ENCODE peak calls at places on chromosomes 12 and 14, in nine cellular contexts. C is breast epithelium, F is upper lobe of left lung, V is HepG2, S is stomach, N is endothelial cell of umbilical vein, R is HCT116, E is suprapubic skin, O is sigmoid colon. I is an unnamed sample.

GRCh38 chr14:74608959-74609611 is 3.0 kb downstream of the LTBP2 start:
- DNase-seq in O (peak; percentile 88), S (peak; percentile 88), E (peak; percentile 92), V (peak; percentile 67), R (peak; percentile 79), F (no peak), C (peak; percentile 85), N (peak; percentile 89), I (peak; percentile 97)

GRCh38 chr14:46034305-46034704 is 617.3 kb downstream of the RPL10L start:
- DNase-seq in R (no peak), V (no peak), O (no peak), S (no peak), N (no peak), C (no peak), F (no peak), E (no peak), I (no peak)

GRCh38 chr14:76741074-76741473 is 20.2 kb upstream of the VASH1 start:
- DNase-seq in V (no peak), R (no peak), S (no peak), C (no peak), N (no peak), E (no peak), O (no peak), F (no peak), I (no peak)

GRCh38 chr14:95222151-95222631 is 64.9 kb upstream of the DICER1 start:
- DNase-seq in F (no peak), V (peak; percentile 6), O (peak; percentile 66), N (no peak), S (no peak), E (no peak), C (no peak), R (no peak), I (no peak)

GRCh38 chr12:109677323-109677722 is 36.3 kb upstream of the FAM222A start:
- DNase-seq in S (no peak), R (no peak), C (no peak), O (no peak), E (no peak), V (no peak), N (no peak), F (no peak), I (no peak)

GRCh38 chr12:95204141-95204866 is 13.0 kb downstream of the FGD6 start:
- DNase-seq in V (no peak), C (peak; percentile 77), R (peak; percentile 96), F (peak; percentile 8), S (peak; percentile 30), N (peak; percentile 85), E (no peak), O (peak; percentile 71), I (no peak)

GRCh38 chr12:15662983-15663659 is 126.1 kb downstream of the EPS8 start:
- DNase-seq in V (no peak), F (no peak), R (peak; percentile 8), S (no peak), C (no peak), E (no peak), O (no peak), N (no peak), I (no peak)

GRCh38 chr12:93167841-93168492 is 209.8 kb upstream of the NUDT4 start:
- DNase-seq in O (no peak), R (no peak), V (peak; percentile 20), E (no peak), S (no peak), F (no peak), C (no peak), N (peak; percentile 40), I (no peak)

GRCh38 chr12:96489392-96490056 is at the start of gene CFAP54:
- DNase-seq in C (peak; percentile 91), F (peak; percentile 97), R (peak; percentile 75), O (peak; percentile 97), S (peak; percentile 94), V (peak; percentile 83), E (peak; percentile 96), N (peak; percentile 96), I (peak; percentile 99)
- TF ChIP-seq POLR2AphosphoS5 in C (peak; percentile 94), F (peak; percentile 71), R (no peak), O (no peak), S (peak; percentile 13), V (no peak), E (peak; percentile 77), N (peak; percentile 65), I (peak; percentile 73)

GRCh38 chr12:53997324-53998173 is 2.4 kb upstream of the HOXC9 start:
- DNase-seq in R (no peak), E (no peak), N (no peak), S (no peak), O (no peak), C (no peak), F (peak; percentile 82), V (no peak), I (no peak)
- H3K4me3 ChIP-seq in R (no peak overlapping the region), E (peak overlapping the region; percentile 67), N (no peak overlapping the region), S (no peak overlapping the region), O (no peak overlapping the region), C (peak overlapping the region; percentile 47), F (no peak overlapping the region), V (no peak overlapping the region), I (no peak overlapping the region)

GRCh38 chr12:100359248-100359647 is 2.4 kb downstream of the SLC17A8 start:
- DNase-seq in F (no peak), V (no peak), R (no peak), S (no peak), N (no peak), C (no peak), E (no peak), O (no peak), I (no peak)
- TF ChIP-seq POLR2A in F (no peak), V (no peak), R (no peak), S (no peak), N (no peak), C (no peak), E (no peak), O (no peak), I (no peak)

DNA sequence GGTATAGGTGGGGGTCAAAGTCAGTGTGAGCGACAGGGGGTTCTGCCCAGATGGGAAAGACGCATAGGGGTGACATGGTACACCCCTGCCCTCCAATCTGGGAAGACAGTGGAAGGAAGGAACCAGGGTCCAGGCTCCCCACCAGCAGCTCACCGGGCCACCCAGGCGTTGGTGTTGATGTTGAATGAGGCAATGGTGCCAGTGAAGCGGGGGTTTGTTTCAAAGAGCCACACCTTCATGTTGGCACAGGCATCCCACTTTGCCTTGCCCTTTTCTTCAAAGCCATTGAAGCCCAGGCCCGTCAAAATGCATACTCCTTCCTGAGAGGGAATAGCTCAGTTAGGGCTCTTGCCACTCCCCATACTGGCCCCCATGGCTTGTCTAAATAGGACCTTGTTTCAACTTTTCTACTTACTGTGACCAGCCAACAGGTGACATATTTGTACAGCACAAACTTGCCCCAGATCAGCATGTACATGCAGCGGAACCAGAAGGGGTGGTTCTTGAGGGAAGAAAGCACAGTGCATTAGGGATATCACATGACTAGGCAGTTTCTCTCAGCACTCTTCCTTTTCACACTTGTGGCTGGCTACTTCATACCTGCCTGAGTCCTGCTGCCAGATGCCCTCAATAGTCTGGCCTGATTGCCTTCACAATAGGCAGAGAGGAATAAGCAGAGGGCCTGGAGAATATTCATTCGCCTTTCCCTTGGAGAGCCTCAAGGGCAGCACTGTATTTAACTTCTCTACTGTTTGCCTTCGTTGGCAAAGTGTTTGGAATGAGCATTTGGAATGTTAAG is 7.7 kb downstream of the EMG1 start:
- DNase-seq in O (no peak), R (no peak), V (no peak), E (no peak), C (no peak), F (no peak), S (no peak), N (no peak), I (no peak)
- TF ChIP-seq POLR2AphosphoS5 in O (no peak), R (no peak), V (no peak), E (no peak), C (no peak), F (no peak), S (no peak), N (peak; percentile 1), I (no peak)

GRCh38 chr12:130280226-130280625 is 57.5 kb upstream of the PIWIL1 start:
- DNase-seq in E (no peak), C (no peak), F (no peak), O (no peak), V (no peak), N (no peak), R (no peak), S (no peak), I (no peak)
- H3K4me3 ChIP-seq in E (peak overlapping the region; percentile 26), C (peak overlapping the region; percentile 19), F (no peak overlapping the region), O (no peak overlapping the region), V (no peak overlapping the region), N (no peak overlapping the region), R (no peak overlapping the region), S (no peak overlapping the region), I (no peak overlapping the region)

DNA sequence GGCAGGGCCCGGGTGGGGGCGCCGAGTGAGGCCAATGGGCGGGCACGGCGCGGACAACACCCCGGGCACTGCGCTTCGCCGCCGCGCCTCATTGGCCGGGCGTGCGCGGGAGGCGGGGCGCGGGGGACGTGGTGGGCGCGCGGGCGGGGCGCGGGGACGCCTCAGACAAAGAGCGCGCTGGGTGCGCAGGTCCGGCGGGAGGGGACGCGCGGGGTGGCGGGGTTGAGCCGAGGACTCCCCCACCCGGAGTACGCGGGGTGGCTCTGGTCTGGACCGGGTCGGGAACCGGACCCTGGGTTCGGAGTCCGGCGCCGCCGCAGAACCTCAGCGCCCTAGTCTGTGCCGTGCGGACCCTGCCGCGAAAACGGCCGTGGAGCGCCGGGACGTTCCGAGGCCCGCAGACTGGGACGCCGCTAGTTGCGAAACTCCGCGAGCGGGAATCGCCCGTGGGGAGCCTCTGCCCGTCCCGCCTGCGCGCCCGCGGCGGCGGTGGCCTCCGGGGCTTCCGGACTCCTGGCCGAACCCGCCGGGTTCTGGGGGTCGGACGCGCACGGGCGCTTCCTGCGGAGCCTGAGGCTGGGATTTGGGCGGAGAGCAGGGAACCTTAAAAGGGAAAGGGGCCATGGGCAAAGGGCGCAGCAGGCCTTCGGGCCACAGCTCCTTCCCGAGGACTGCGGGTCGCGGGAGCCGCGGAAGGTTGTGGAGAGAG is 416 bp upstream of the SLC25A29 start:
- DNase-seq in S (peak; percentile 90), R (peak; percentile 54), N (peak; percentile 91), O (peak; percentile 94), V (peak; percentile 70), C (peak; percentile 77), E (peak; percentile 91), F (peak; percentile 98), I (peak; percentile 95)
- TF ChIP-seq POLR2A in S (no peak), R (no peak), N (peak; percentile 84), O (peak; percentile 42), V (peak; percentile 82), C (peak; percentile 42), E (peak; percentile 29), F (peak; percentile 75), I (peak; percentile 52)

DNA sequence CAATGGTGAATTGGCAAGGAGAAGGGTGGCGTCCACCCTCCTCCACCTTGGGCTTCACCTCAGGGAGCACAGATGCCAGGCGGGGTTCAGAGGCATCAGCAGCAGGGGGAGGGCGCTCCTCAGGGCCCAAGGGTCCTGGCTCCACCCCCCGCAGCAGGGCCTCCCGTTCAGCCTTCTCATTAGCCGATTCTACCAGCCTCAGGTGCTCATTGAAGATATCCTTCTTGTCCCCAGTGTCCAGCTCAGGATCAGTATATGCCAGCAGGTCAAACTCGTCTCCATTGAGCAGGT is 19.3 kb upstream of the PRKAG1 start:
- DNase-seq in O (no peak), F (no peak), C (no peak), N (no peak), V (no peak), R (no peak), S (no peak), E (no peak), I (no peak)
- TF ChIP-seq POLR2AphosphoS5 in O (no peak), F (no peak), C (no peak), N (no peak), V (no peak), R (no peak), S (no peak), E (no peak), I (no peak)

I was measured in esophagus muscularis mucosa.